ENCODE peak calls at places on chromosomes 13 and 19, in nine cellular contexts. V, E, F, C, O, P, G, L and H are unnamed samples.

GRCh38 chr13:75383064-75383715 is 98.8 kb downstream of the TBC1D4 start:
- DNase-seq in G (no peak), P (no peak), F (no peak), E (no peak), V (no peak), O (no peak), L (no peak), C (no peak), H (no peak)

GRCh38 chr13:106172176-106172905 is 363.1 kb downstream of the EFNB2 start:
- DNase-seq in P (no peak), O (no peak), V (no peak), L (no peak), F (no peak), C (no peak), G (no peak), E (no peak), H (no peak)

GRCh38 chr13:30737511-30738342 is 2.4 kb downstream of the ALOX5AP start:
- DNase-seq in F (no peak), G (no peak), O (no peak), C (no peak), V (no peak), E (no peak), L (no peak), P (no peak), H (no peak)

GRCh38 chr13:77767413-77767812 is 69.9 kb downstream of the SLAIN1 start:
- DNase-seq in F (no peak), V (no peak), O (no peak), L (no peak), G (no peak), E (no peak), P (no peak), C (no peak), H (no peak)

GRCh38 chr13:98481511-98481951 is 95.4 kb downstream of the STK24 start:
- DNase-seq in C (no peak), G (no peak), E (no peak), L (no peak), F (no peak), V (no peak), P (peak), O (no peak), H (no peak)

GRCh38 chr13:36076211-36076610 is 55.0 kb downstream of the DCLK1 start:
- DNase-seq in L (no peak), C (no peak), V (no peak), F (no peak), P (no peak), O (no peak), E (no peak), G (no peak), H (no peak)

GRCh38 chr13:66576381-66576780 is 653.8 kb downstream of the PCDH9 start:
- DNase-seq in E (no peak), P (no peak), O (no peak), G (no peak), C (no peak), V (no peak), L (no peak), F (no peak), H (no peak)

GRCh38 chr13:24995225-24995804 is 100.6 kb upstream of the PABPC3 start:
- DNase-seq in L (peak), G (peak), O (no peak), V (peak), F (peak), C (peak), P (peak), E (peak), H (peak)

GRCh38 chr19:17137417-17137816 is 61.8 kb downstream of the MYO9B start:
- DNase-seq in F (peak), V (no peak), C (no peak), O (no peak), G (no peak), P (no peak), L (no peak), E (no peak), H (no peak)

GRCh38 chr19:38360351-38360750 is 14.0 kb upstream of the PSMD8 start:
- DNase-seq in E (no peak), O (no peak), V (no peak), P (no peak), F (no peak), C (no peak), G (no peak), L (no peak), H (no peak)

GRCh38 chr13:49530452-49530851 is 34.7 kb downstream of the PHF11 start:
- DNase-seq in O (no peak), P (no peak), F (peak), E (peak), L (no peak), G (no peak), C (no peak), V (no peak), H (no peak)

GRCh38 chr13:44436589-44437337 is 63.1 kb downstream of the SERP2 start:
- DNase-seq in P (peak), O (peak), G (peak), F (peak), E (peak), C (peak), V (peak), L (peak), H (peak)

GRCh38 chr19:10419200-10419645 is 1.1 kb upstream of the PDE4A start:
- DNase-seq in G (no peak), E (no peak), F (peak), V (no peak), C (no peak), O (no peak), P (no peak), L (no peak), H (peak)

GRCh38 chr19:46201413-46202310 is 27.9 kb upstream of the IGFL1 start:
- DNase-seq in P (no peak), V (no peak), C (peak), E (no peak), O (no peak), L (no peak), G (no peak), F (peak), H (peak)

GRCh38 chr13:48739346-48740037 is 85.8 kb downstream of the CYSLTR2 start:
- DNase-seq in E (no peak), F (no peak), G (no peak), C (no peak), L (no peak), P (no peak), O (no peak), V (no peak), H (no peak)

GRCh38 chr13:18232298-18232993 is 949.2 kb downstream of the TUBA3C start:
- DNase-seq in O (no peak), G (no peak), C (no peak), P (no peak), E (no peak), V (no peak), L (no peak), F (no peak), H (no peak)

GRCh38 chr19:41928221-41928683 is at the start of gene ERFL:
- DNase-seq in P (no peak), C (peak), O (no peak), E (no peak), F (peak), V (no peak), L (no peak), G (no peak), H (no peak)

GRCh38 chr13:20461481-20461859 is 64.2 kb downstream of the CRYL1 start:
- DNase-seq in F (no peak), P (no peak), G (no peak), L (no peak), V (no peak), E (no peak), O (no peak), C (no peak), H (no peak)

GRCh38 chr19:5623397-5624153 is 692 bp downstream of the SAFB start:
- DNase-seq in F (peak), O (no peak), V (no peak), G (no peak), L (peak), C (no peak), E (peak), P (no peak), H (no peak)

GRCh38 chr13:112725346-112726017 is 35.6 kb downstream of the ATP11A start:
- DNase-seq in G (peak), P (peak), E (no peak), C (peak), F (no peak), L (no peak), V (no peak), O (no peak), H (no peak)

GRCh38 chr19:21848706-21849105 is 12.7 kb upstream of the ZNF43 start:
- DNase-seq in L (no peak), F (no peak), E (no peak), O (no peak), C (no peak), V (no peak), G (peak), P (no peak), H (no peak)

GRCh38 chr13:31431722-31432137 is 232.0 kb downstream of the B3GLCT start:
- DNase-seq in L (peak), V (peak), F (peak), E (peak), P (peak), O (no peak), G (peak), C (no peak), H (peak)

GRCh38 chr13:99617474-99618255 is 116.4 kb downstream of the TM9SF2 start:
- DNase-seq in L (no peak), F (peak), G (no peak), E (no peak), O (no peak), V (no peak), C (no peak), P (no peak), H (no peak)

GRCh38 chr19:7505682-7506384 is 10.1 kb upstream of the ZNF358 start:
- DNase-seq in F (peak), G (no peak), V (no peak), E (no peak), C (peak), O (no peak), L (no peak), P (no peak), H (no peak)

GRCh38 chr19:35056513-35057063 is 15.1 kb downstream of the HPN start:
- DNase-seq in L (no peak), E (no peak), G (no peak), C (no peak), O (no peak), F (no peak), V (no peak), P (no peak), H (no peak)